ENCODE peak calls at places on chromosomes 12 and 14, in six cellular contexts. E is prostate gland, U is transverse colon, Z is GM23338, F is body of pancreas, R is A549. C is an unnamed sample. For H3K4me1, the result is how much of the 10 kb centered on the place peaks cover.

GRCh38 chr12:47360771-47361388 is 281.1 kb upstream of the AMIGO2 start:
- DNase-seq in Z (no peak), U (no peak), E (no peak), F (no peak), R (no peak), C (no peak)

GRCh38 chr12:107225626-107226025 is 132.3 kb upstream of the CRY1 start:
- DNase-seq in R (peak), Z (peak), F (no peak), E (no peak), U (no peak), C (no peak)

GRCh38 chr14:61640158-61640833 is 55.0 kb upstream of the HIF1A start:
- DNase-seq in Z (peak), E (no peak), R (no peak), F (no peak), U (no peak), C (no peak)

GRCh38 chr12:41663487-41664258 is 475.6 kb downstream of the PDZRN4 start:
- DNase-seq in Z (peak), F (no peak), R (peak), U (no peak), E (no peak), C (no peak)

GRCh38 chr14:91647817-91648216 is 84.1 kb downstream of the CATSPERB start:
- DNase-seq in E (no peak), U (no peak), Z (no peak), R (no peak), F (no peak), C (no peak)

GRCh38 chr12:23816394-23816851 is 133.0 kb downstream of the SOX5 start:
- DNase-seq in E (no peak), U (no peak), F (no peak), Z (peak), R (no peak), C (no peak)

GRCh38 chr12:104672096-104672445 is 215.3 kb downstream of the CHST11 start:
- DNase-seq in Z (no peak), R (no peak), E (no peak), F (no peak), U (no peak), C (no peak)

GRCh38 chr12:76201316-76201715 is 116.8 kb upstream of the NAP1L1 start:
- DNase-seq in E (no peak), R (no peak), F (no peak), Z (no peak), U (no peak), C (no peak)

GRCh38 chr14:24694680-24695079 is 60.7 kb upstream of the GZMB start:
- DNase-seq in F (no peak), Z (no peak), R (no peak), E (no peak), U (no peak), C (no peak)

GRCh38 chr12:1932264-1932777 is 13.9 kb upstream of the CACNA2D4 start:
- DNase-seq in Z (no peak), R (no peak), F (no peak), U (peak), E (peak), C (no peak)

DNA sequence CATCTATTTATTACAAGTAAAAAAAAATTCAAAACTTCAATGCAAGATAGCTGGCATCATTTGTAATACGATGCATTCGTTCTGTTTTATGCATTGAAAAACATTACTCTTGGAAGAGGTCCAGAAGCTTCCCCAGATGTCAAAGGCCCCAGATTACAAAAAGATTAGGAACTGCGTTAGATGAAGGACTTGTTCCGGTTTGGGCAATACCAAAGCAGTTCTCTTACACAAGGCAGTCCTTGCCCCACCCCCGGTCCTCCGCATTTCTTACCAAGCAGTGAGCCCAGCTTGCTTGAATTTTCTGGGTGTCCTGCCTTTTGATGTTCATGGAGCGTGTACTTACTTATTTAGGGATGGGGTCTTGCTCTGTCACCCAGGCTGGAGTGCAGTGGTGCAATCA is 4.8 kb upstream of the HVCN1 start:
- DNase-seq in U (no peak), F (peak), E (no peak), Z (no peak), R (no peak), C (no peak)
- H3K4me1 ChIP-seq in U (under half), F (under half), E (under half), Z (under half), R (under half), C (under half)

GRCh38 chr12:80704430-80704829 is 3.0 kb upstream of the MYF6 start:
- DNase-seq in F (no peak), E (no peak), R (no peak), Z (no peak), U (no peak), C (no peak)

GRCh38 chr12:80709811-80710726 is 2.6 kb downstream of the MYF6 start:
- DNase-seq in E (no peak), R (peak), F (peak), U (no peak), Z (peak), C (no peak)

GRCh38 chr12:80707830-80708534 is 548 bp downstream of the MYF6 start:
- DNase-seq in F (no peak), R (no peak), E (no peak), U (no peak), Z (peak), C (no peak)

GRCh38 chr12:80708535-80709328 is 1.3 kb downstream of the MYF6 start:
- DNase-seq in Z (peak), F (no peak), E (no peak), U (no peak), R (no peak), C (no peak)

DNA sequence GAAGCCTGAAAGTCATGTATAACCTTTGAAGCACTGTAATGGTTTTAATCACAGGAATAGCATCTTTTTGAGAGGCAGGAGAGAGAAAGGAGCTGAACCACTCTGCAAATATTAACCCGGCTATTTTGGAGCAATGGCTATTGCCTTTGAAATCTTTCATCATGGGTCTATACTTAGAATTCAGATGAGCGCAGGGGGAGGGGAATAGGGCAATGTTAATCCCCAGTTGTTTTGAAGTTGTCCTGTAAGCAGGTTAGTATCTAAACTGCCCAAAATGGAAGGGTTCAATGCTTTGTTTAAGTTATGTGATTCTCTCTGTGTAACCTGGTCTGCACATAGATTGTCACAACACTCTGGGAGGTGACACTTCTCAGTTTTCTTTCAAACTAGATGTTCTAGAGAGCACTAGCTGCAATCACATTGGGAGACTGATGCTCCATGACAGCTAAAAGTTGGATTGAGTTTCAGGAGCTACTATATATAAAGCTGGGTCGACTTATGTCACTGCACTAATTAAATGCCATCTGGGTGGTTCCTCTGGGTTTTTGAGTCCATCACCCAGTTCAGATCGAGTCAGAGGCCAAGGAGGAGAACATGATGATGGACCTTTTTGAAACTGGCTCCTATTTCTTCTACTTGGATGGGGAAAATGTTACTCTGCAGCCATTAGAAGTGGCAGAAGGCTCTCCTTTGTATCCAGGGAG is at the start of gene MYF6:
- DNase-seq in R (no peak), E (no peak), Z (no peak), F (no peak), U (no peak), C (no peak)
- H3K27ac ChIP-seq in R (no peak), E (no peak), Z (no peak), F (no peak), U (no peak), C (no peak)

GRCh38 chr14:76770521-76771431 is 9.5 kb downstream of the VASH1 start:
- DNase-seq in E (no peak), R (no peak), Z (no peak), F (no peak), U (no peak), C (no peak)
- H3K4me1 ChIP-seq in E (under half), R (under half), Z (under half), F (under half), U (under half), C (under half)

DNA sequence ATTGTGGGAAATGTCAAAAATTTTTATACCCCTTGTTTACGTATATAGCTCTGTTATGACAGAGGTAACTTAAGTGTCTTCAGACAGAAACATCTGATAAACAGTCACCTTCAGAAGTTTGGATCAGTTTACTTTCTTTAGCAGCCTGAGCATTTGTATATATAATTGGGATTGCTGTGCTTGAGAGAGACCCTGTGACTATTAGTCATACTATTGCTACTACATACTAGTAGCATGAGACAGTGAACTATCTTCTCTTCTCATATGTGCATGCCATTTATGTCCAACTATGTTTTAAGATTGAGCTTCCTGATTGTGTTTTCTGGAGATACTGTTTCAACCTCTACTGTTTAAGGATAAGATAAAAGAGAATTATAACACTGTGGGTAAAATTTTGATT is 101.5 kb downstream of the PDE6H start:
- DNase-seq in E (no peak), R (no peak), U (no peak), Z (no peak), F (no peak), C (peak)
- H3K27ac ChIP-seq in E (no peak), R (no peak), U (no peak), Z (no peak), F (no peak), C (no peak)

DNA sequence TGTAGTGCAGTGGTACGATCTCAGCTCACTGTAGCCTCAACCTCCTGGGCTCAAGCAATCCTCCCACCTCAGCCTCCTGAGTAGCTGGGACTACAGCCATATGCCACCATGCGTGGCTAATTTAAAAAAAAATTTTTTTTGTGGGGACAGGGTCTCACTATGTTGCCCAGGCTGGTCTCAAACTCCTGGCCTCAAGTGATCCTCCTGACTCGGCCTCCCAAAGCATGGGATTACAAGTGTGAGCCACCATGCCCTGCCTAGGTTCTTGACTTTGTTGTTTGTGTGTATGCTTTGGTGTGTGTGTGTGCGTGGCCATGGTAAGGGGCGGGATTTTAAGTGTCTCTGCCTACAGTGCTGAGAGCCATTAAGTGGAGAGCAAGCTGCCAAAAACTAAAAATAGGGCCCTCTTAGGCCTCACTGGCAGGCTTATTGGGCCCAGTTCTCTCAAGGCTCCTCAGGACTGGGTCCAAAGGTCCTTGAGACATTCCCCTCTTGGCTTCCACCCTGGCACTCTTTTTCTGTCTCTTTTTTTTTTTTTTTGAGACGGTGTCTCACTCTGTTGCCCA is 5.1 kb downstream of the COX14 start:
- DNase-seq in E (no peak), F (no peak), Z (no peak), U (no peak), R (no peak), C (no peak)
- H3K4me1 ChIP-seq in E (under half), F (under half), Z (under half), U (under half), R (under half), C (under half)

DNA sequence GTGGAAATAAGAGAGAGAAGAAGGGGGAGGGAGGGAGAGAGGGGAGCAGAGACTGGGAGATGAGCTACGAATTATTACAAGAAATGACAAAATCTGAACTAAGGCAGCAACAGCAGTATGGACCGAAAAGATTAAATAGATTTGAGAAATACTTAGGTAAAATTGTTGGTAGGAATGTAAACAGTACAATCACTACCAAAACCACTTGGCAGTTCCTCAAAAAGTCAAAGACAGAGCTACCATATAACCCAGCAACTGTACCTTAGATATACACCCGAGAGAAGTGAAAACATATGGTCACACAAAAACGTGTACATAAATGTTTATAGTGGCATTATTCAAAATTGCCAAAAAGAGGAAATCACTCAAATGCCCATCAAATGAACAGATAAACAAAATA is 14.1 kb downstream of the KRAS start:
- DNase-seq in Z (no peak), E (no peak), U (no peak), F (no peak), R (no peak), C (no peak)
- H3K27ac ChIP-seq in Z (no peak), E (no peak), U (no peak), F (no peak), R (no peak), C (no peak)

C was measured in foreskin keratinocyte.